ENCODE peak calls at places on chromosome 5, in six cellular contexts. U, T, G, L, W and F are unnamed samples.

GRCh38 chr5:107593009-107593408 is 77.7 kb downstream of the EFNA5 start:
- DNase-seq in L (no peak), U (no peak), T (no peak), G (no peak), W (no peak), F (no peak)

GRCh38 chr5:174145821-174146220 is 100.3 kb downstream of the NSG2 start:
- DNase-seq in W (no peak), T (peak; percentile 8), G (no peak), L (no peak), U (no peak), F (no peak)

GRCh38 chr5:166699616-166700015 is 1591.8 kb upstream of the WWC1 start:
- DNase-seq in T (no peak), U (no peak), L (no peak), W (no peak), G (no peak), F (no peak)

GRCh38 chr5:135156337-135156714 is 122.3 kb upstream of the PITX1 start:
- DNase-seq in G (no peak), L (no peak), W (no peak), T (no peak), U (no peak), F (no peak)

GRCh38 chr5:3600106-3600997 is 4.7 kb downstream of the IRX1 start:
- DNase-seq in L (no peak), T (no peak), G (no peak), U (no peak), W (no peak), F (no peak)

GRCh38 chr5:855771-856530 is 5.2 kb upstream of the ZDHHC11 start:
- DNase-seq in T (no peak), L (no peak), W (no peak), G (no peak), U (no peak), F (no peak)

GRCh38 chr5:99815-100214 is 7.8 kb downstream of the PLEKHG4B start:
- DNase-seq in W (no peak), T (no peak), U (no peak), G (no peak), L (no peak), F (no peak)

GRCh38 chr5:170638454-170639220 is 134.8 kb downstream of the KCNIP1 start:
- DNase-seq in G (peak; percentile 43), W (peak; percentile 28), T (peak; percentile 49), U (no peak), L (peak; percentile 79), F (peak; percentile 56)

GRCh38 chr5:51201024-51201423 is 182.2 kb upstream of the ISL1 start:
- DNase-seq in G (no peak), L (no peak), T (no peak), W (no peak), U (no peak), F (no peak)

GRCh38 chr5:76799588-76799987 is 19.2 kb upstream of the F2RL1 start:
- DNase-seq in W (no peak), L (no peak), U (no peak), G (no peak), T (no peak), F (no peak)

GRCh38 chr5:82222597-82223574 is 55.3 kb downstream of the RPS23 start:
- DNase-seq in L (no peak), T (no peak), U (no peak), W (no peak), G (no peak), F (no peak)

GRCh38 chr5:177390363-177391300 is 6.4 kb downstream of the SLC34A1 start:
- DNase-seq in T (peak; percentile 91), W (peak; percentile 80), L (peak; percentile 90), U (peak; percentile 74), G (peak; percentile 78), F (peak; percentile 80)

GRCh38 chr5:103511554-103511885 is 51.1 kb downstream of the NUDT12 start:
- DNase-seq in T (no peak), U (no peak), L (no peak), W (no peak), G (no peak), F (no peak)

GRCh38 chr5:34959323-34959722 is 30.0 kb downstream of the DNAJC21 start:
- DNase-seq in W (peak; percentile 86), T (no peak), G (peak; percentile 86), U (peak; percentile 63), L (peak; percentile 40), F (peak; percentile 86)

GRCh38 chr5:20020235-20020634 is 32.2 kb upstream of the CDH18 start:
- DNase-seq in W (no peak), G (no peak), U (no peak), L (no peak), T (no peak), F (no peak)

GRCh38 chr5:28448791-28449190 is 1410.4 kb upstream of the CDH9 start:
- DNase-seq in W (no peak), G (no peak), U (no peak), L (no peak), T (no peak), F (no peak)

GRCh38 chr5:57825026-57825683 is 342.5 kb upstream of the ACTBL2 start:
- DNase-seq in G (peak; percentile 99), U (no peak), T (no peak), L (no peak), W (peak; percentile 88), F (no peak)

GRCh38 chr5:149320791-149321330 is 24.4 kb upstream of the GRPEL2 start:
- DNase-seq in T (no peak), L (peak; percentile 95), W (peak; percentile 94), G (peak; percentile 62), U (no peak), F (no peak)

GRCh38 chr5:76401801-76402250 is 1.3 kb upstream of the IQGAP2 start:
- DNase-seq in W (no peak), G (no peak), T (peak; percentile 85), U (peak; percentile 28), L (no peak), F (peak; percentile 93)

GRCh38 chr5:35859101-35859661 is 2.5 kb downstream of the IL7R start:
- DNase-seq in T (peak; percentile 51), L (no peak), U (no peak), G (no peak), W (peak; percentile 28), F (no peak)

GRCh38 chr5:67003373-67003905 is 193.2 kb downstream of the CD180 start:
- DNase-seq in U (no peak), G (no peak), L (no peak), W (no peak), T (no peak), F (no peak)

GRCh38 chr5:67002832-67003231 is 193.8 kb downstream of the CD180 start:
- DNase-seq in U (no peak), L (no peak), W (no peak), G (peak; percentile 62), T (no peak), F (no peak)

GRCh38 chr5:67006152-67006848 is 190.3 kb downstream of the CD180 start:
- DNase-seq in W (no peak), T (peak; percentile 17), U (no peak), G (no peak), L (no peak), F (no peak)

GRCh38 chr5:67003906-67004729 is 192.5 kb downstream of the CD180 start:
- DNase-seq in U (peak; percentile 9), L (peak; percentile 91), G (peak; percentile 92), W (peak; percentile 88), T (peak; percentile 92), F (peak; percentile 89)

DNA sequence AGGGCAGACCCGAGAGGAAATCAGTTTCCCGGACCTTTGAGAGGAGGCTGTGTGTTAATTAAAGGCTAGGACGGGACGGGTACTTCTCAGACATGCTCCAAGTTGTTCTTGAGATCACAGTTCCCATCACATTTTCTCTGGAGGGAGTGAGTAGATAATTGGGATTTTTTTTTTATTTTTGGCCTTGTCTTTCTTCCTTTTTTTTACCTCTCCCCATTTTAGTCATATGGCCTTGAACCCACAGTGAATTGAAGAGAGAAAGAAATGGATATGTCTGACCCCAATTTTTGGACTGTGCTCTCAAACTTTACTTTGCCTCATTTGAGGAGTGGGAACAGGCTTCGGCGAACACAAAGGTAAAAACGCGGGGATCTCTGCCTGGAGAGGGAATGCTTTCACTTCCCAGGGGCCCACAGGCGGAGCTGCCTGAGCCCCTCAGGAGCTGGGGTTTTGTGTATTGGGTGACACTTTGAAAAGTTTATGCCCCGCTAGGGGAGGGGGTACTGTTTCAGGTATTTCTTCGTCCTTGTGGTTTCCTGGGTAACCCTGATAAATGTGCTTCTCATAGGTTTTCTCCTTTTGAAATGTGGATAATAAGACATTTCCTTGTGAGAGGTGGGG is 191.8 kb downstream of the CD180 start:
- DNase-seq in L (no peak), W (no peak), T (no peak), U (no peak), G (no peak), F (no peak)
- H4K20me1 ChIP-seq in L (no peaks in the 10 kb centered on the region), W (no peaks in the 10 kb centered on the region), T (no peaks in the 10 kb centered on the region), U (no peaks in the 10 kb centered on the region), G (peaks cover 5% of the 10 kb centered on the region), F (no peaks in the 10 kb centered on the region)

GRCh38 chr5:181219262-181220177 is 3.6 kb upstream of the TRIM41 start:
- DNase-seq in G (no peak), T (no peak), L (no peak), U (no peak), W (no peak), F (peak; percentile 2)

GRCh38 chr5:181221792-181222629 is 1.1 kb upstream of the TRIM41 start:
- DNase-seq in T (peak; percentile 89), U (peak; percentile 95), G (peak; percentile 93), L (peak; percentile 92), W (peak; percentile 98), F (peak; percentile 92)

GRCh38 chr5:181222630-181223040 is 446 bp upstream of the TRIM41 start:
- DNase-seq in T (no peak), W (no peak), L (no peak), G (no peak), U (no peak), F (no peak)

GRCh38 chr5:181220178-181220515 is 2.9 kb upstream of the TRIM41 start:
- DNase-seq in G (no peak), L (no peak), U (no peak), W (no peak), T (no peak), F (peak; percentile 4)

DNA sequence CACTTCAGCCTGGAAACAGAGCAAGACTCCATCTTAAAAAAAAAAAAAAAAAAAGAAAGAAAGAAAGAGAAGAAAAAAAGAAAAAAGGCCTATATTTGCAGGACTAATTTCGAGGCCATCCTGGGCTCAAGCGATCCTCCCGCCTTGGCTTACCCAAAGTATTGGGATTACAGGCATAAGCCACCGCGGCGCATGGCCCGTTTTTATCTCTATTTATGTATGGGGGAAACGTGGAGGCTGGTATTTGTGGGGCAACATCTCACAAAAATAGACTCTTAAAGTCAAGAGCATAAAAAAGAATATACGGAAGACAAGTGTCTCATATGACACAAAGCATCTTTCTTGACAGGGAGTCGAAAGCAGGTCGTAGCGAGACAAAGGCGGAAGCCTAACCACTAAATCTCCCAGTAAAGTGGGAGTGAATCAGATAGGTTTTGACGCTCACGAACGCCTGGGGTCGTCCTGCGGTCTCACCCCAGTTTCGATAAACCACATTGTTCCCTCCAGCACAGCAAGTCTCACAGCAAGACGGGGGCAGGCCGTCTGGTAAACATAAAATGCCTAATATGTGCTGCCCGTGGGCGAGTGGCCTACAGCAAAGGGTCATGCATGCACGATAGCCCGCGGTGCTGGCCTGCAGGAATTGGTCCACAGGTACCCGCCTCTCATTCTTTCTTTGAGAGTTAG is 1.8 kb upstream of the TRIM41 start:
- DNase-seq in T (peak; percentile 26), G (no peak), W (no peak), L (no peak), U (peak; percentile 31), F (peak; percentile 21)
- H3K4me3 ChIP-seq in T (peak overlapping the region; percentile 86), G (peak overlapping the region; percentile 68), W (no peak overlapping the region), L (no peak overlapping the region), U (peak overlapping the region; percentile 29), F (peak overlapping the region; percentile 90)

GRCh38 chr5:106094128-106094726 is 1576.5 kb downstream of the EFNA5 start:
- DNase-seq in T (no peak), L (peak; percentile 69), G (peak; percentile 77), U (peak; percentile 3), W (peak; percentile 69), F (peak; percentile 78)
- H2AFZ ChIP-seq in T (no peak overlapping the region), L (no peak overlapping the region), G (no peak overlapping the region), U (no peak overlapping the region), W (peak overlapping the region; percentile 64), F (no peak overlapping the region)

GRCh38 chr5:62330302-62330701 is 24.3 kb downstream of the KIF2A start:
- DNase-seq in U (no peak), T (no peak), W (no peak), G (no peak), L (no peak), F (no peak)
- H4K20me1 ChIP-seq in U (peaks cover under 1% of the 10 kb centered on the region), T (peaks cover 56% of the 10 kb centered on the region), W (peaks cover 45% of the 10 kb centered on the region), G (peaks cover 31% of the 10 kb centered on the region), L (peaks cover 10% of the 10 kb centered on the region), F (peaks cover 5% of the 10 kb centered on the region)